ENCODE peak calls at places on chromosomes 12 and 14, in four cellular contexts. T is neuronal stem cell, N is uterus, J is esophagus squamous epithelium. E is an unnamed sample.

GRCh38 chr14:77067632-77068514 is 30.2 kb upstream of the CIPC start:
- DNase-seq in T (peak; percentile 46), N (peak; percentile 72), J (no peak), E (peak; percentile 63)

GRCh38 chr14:98210045-98210678 is 1061.8 kb downstream of the BCL11B start:
- DNase-seq in N (no peak), J (no peak), T (no peak), E (no peak)

GRCh38 chr12:3362751-3363150 is 128.3 kb upstream of the PRMT8 start:
- DNase-seq in J (no peak), T (no peak), N (no peak), E (no peak)

GRCh38 chr12:118102070-118102469 is 1.7 kb downstream of the VSIG10 start:
- DNase-seq in T (no peak), N (no peak), J (no peak), E (no peak)

GRCh38 chr12:1533205-1533601 is 61.2 kb downstream of the FBXL14 start:
- DNase-seq in T (no peak), J (no peak), N (no peak), E (no peak)

GRCh38 chr12:121713257-121714155 is 954 bp downstream of the TMEM120B start:
- DNase-seq in T (no peak), N (peak; percentile 49), J (no peak), E (peak; percentile 35)

GRCh38 chr12:51391047-51391837 is at the start of gene GALNT6:
- DNase-seq in T (peak; percentile 17), J (no peak), N (no peak), E (peak; percentile 61)

GRCh38 chr12:22477166-22477893 is 67.0 kb downstream of the C2CD5 start:
- DNase-seq in N (no peak), J (no peak), T (no peak), E (no peak)

GRCh38 chr12:121815221-121815620 is 11.4 kb downstream of the SETD1B start:
- DNase-seq in J (no peak), T (no peak), N (no peak), E (no peak)

GRCh38 chr12:15116073-15116472 is 105.1 kb downstream of the RERG start:
- DNase-seq in T (peak; percentile 14), N (no peak), J (no peak), E (no peak)

GRCh38 chr12:21265932-21266331 is 68.8 kb downstream of the SLCO1A2 start:
- DNase-seq in T (no peak), N (no peak), J (no peak), E (no peak)

GRCh38 chr12:118840399-118840798 is 140.9 kb upstream of the SRRM4 start:
- DNase-seq in J (no peak), T (no peak), N (no peak), E (no peak)

GRCh38 chr12:132190012-132190755 is 45.9 kb downstream of the NOC4L start:
- DNase-seq in N (no peak), J (no peak), T (no peak), E (no peak)

GRCh38 chr14:29217813-29218450 is 451.3 kb downstream of the FOXG1 start:
- DNase-seq in T (no peak), N (no peak), J (no peak), E (no peak)

GRCh38 chr12:42759622-42760273 is 170.2 kb upstream of the PRICKLE1 start:
- DNase-seq in T (no peak), N (peak; percentile 89), J (no peak), E (no peak)

GRCh38 chr14:103185051-103186027 is 62.1 kb downstream of the TNFAIP2 start:
- DNase-seq in T (peak; percentile 51), J (no peak), N (no peak), E (no peak)

GRCh38 chr12:57329219-57329618 is 78.2 kb upstream of the STAC3 start:
- DNase-seq in T (no peak), J (no peak), N (no peak), E (no peak)

GRCh38 chr14:70061108-70061507 is 127.6 kb downstream of the SLC8A3 start:
- DNase-seq in N (no peak), J (no peak), T (no peak), E (no peak)

GRCh38 chr12:39763894-39764176 is 144.2 kb upstream of the ABCD2 start:
- DNase-seq in J (no peak), T (no peak), N (no peak), E (no peak)

GRCh38 chr14:97377550-97377949 is 580.4 kb downstream of the VRK1 start:
- DNase-seq in J (no peak), T (no peak), N (no peak), E (no peak)

GRCh38 chr12:7834701-7835100 is 38.0 kb downstream of the SLC2A14 start:
- DNase-seq in J (no peak), T (no peak), N (no peak), E (no peak)

GRCh38 chr14:52029881-52030280 is 39.0 kb downstream of the NID2 start:
- DNase-seq in N (no peak), J (no peak), T (no peak), E (no peak)

GRCh38 chr14:52025952-52026510 is 36.7 kb downstream of the RTRAF start:
- DNase-seq in J (no peak), T (no peak), N (no peak), E (no peak)

GRCh38 chr14:52023518-52023917 is 34.2 kb downstream of the RTRAF start:
- DNase-seq in N (peak; percentile 35), J (no peak), T (no peak), E (no peak)

GRCh38 chr14:52025310-52025709 is 36.0 kb downstream of the RTRAF start:
- DNase-seq in J (no peak), T (no peak), N (no peak), E (no peak)

DNA sequence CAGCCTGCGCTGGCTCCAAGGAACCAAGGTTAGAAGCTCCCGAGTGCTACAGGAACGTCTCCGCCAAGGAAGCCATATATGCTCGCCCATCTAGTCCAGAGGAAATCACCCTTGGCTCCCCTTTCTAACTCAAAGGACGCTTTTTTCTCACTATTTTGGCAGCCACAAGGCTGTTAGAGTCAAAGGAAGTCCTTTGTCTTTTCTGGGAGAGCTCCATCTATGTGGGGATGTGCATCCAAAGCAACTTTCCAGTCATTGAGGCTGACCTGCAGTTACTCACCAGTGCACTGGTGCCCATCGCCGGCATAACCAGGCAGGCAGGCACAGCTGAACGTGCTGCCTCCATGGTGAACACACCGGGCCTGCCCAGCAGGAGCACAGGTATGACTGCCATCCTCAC is 37.6 kb downstream of the RTRAF start:
- DNase-seq in J (no peak), T (no peak), N (no peak), E (no peak)
- H3K27ac ChIP-seq in J (no peak overlapping the region), T (no peak overlapping the region), N (no peak overlapping the region), E (no peak overlapping the region)

GRCh38 chr12:44839785-44840184 is 36.3 kb downstream of the NELL2 start:
- DNase-seq in J (no peak), T (no peak), N (no peak), E (no peak)
- H3K4me1 ChIP-seq in J (peaks cover 5% of the 10 kb centered on the region), T (no peaks in the 10 kb centered on the region), N (no peaks in the 10 kb centered on the region), E (no peaks in the 10 kb centered on the region)

GRCh38 chr12:130876758-130877157 is 4.9 kb downstream of the RAN start:
- DNase-seq in N (no peak), T (no peak), J (no peak), E (no peak)
- H3K36me3 ChIP-seq in N (no peaks in the 10 kb centered on the region), T (peaks cover 56% of the 10 kb centered on the region), J (peaks cover 12% of the 10 kb centered on the region), E (no peaks in the 10 kb centered on the region)

DNA sequence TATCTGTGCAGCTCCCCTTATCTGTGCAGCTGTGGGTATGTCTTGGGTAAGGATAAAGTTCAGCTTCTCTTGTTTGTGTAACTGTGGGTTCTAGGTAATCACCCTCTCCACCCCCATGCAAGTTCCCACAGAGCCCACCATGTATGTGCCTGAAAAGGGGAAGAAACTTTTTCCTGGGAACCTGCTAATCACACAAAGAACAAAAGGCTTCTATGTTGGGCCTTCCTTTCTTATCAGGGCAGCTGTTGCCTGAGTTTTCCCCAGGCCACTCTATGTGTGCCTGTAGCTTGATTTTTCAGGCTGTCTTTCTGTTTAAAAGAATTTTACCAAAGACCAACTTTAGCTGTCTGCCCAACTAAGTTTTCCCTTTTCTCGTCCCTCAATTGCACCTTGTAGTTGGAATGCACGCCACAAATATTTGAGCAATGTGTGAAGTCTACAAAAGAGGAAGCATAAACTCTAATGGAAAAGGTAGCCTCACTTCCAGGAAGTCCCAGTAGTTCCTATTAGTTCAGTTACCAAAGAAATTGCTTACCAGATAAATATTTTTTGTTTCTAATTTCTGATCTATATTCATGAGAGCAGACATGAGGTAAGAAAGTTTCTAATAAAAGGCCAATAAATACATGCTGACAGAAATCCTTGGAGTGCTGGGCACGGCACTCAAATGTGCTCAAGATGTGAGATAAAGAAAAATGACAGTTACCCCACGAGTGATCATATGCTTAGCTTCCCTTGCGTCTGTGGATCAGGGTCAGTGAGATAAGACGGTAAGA is 2.7 kb upstream of the GALC start:
- DNase-seq in T (no peak), N (no peak), J (no peak), E (no peak)
- H3K27ac ChIP-seq in T (no peak overlapping the region), N (no peak overlapping the region), J (no peak overlapping the region), E (peak overlapping the region; percentile 97)

GRCh38 chr14:79575032-79575431 is 636.3 kb downstream of the DIO2 start:
- DNase-seq in J (no peak), N (no peak), T (no peak), E (no peak)

GRCh38 chr14:79580414-79580813 is 630.9 kb downstream of the DIO2 start:
- DNase-seq in N (no peak), T (no peak), J (no peak), E (no peak)

GRCh38 chr14:79573486-79573885 is 637.8 kb downstream of the DIO2 start:
- DNase-seq in N (no peak), T (no peak), J (no peak), E (no peak)

GRCh38 chr14:79578470-79578869 is 632.8 kb downstream of the DIO2 start:
- DNase-seq in N (no peak), J (no peak), T (no peak), E (no peak)

GRCh38 chr14:79576434-79576833 is 634.9 kb downstream of the DIO2 start:
- DNase-seq in T (no peak), J (no peak), N (no peak), E (no peak)
- H3K4me1 ChIP-seq in T (peaks cover 7% of the 10 kb centered on the region), J (no peaks in the 10 kb centered on the region), N (no peaks in the 10 kb centered on the region), E (no peaks in the 10 kb centered on the region)

E was measured in left lung.